ENCODE peak calls at places on chromosomes 1 and 21, in seven cellular contexts. One of them, this sample, is unnamed.

GRCh38 chr1:119539636-119540035 is 32.6 kb downstream of the HSD3B1 start:
- DNase-seq in WTC11: no peak
- DNase-seq in NB4: no peak
- DNase-seq in effector memory CD8-positive, alpha-beta T cell: no peak
- DNase-seq in GM04504: no peak
- DNase-seq in NCI-H1105: no peak
- DNase-seq in left cardiac atrium: no peak
- DNase-seq in this sample: no peak

GRCh38 chr1:147389532-147390184 is 147.2 kb downstream of the CHD1L start:
- DNase-seq in WTC11: no peak
- DNase-seq in NB4: peak
- DNase-seq in effector memory CD8-positive, alpha-beta T cell: no peak
- DNase-seq in GM04504: peak
- DNase-seq in NCI-H1105: peak
- DNase-seq in left cardiac atrium: no peak
- DNase-seq in this sample: peak

GRCh38 chr1:19639999-19640362 is 4.1 kb upstream of the NBL1 start:
- DNase-seq in WTC11: no peak
- DNase-seq in NB4: no peak
- DNase-seq in effector memory CD8-positive, alpha-beta T cell: no peak
- DNase-seq in GM04504: no peak
- DNase-seq in NCI-H1105: no peak
- DNase-seq in left cardiac atrium: no peak
- DNase-seq in this sample: no peak

GRCh38 chr1:8408151-8408839 is 90.4 kb downstream of the SLC45A1 start:
- DNase-seq in WTC11: no peak
- DNase-seq in NB4: no peak
- DNase-seq in effector memory CD8-positive, alpha-beta T cell: no peak
- DNase-seq in GM04504: no peak
- DNase-seq in NCI-H1105: no peak
- DNase-seq in left cardiac atrium: peak
- DNase-seq in this sample: peak

GRCh38 chr21:45889115-45889708 is 92.4 kb upstream of the COL6A1 start:
- DNase-seq in WTC11: no peak
- DNase-seq in NB4: no peak
- DNase-seq in effector memory CD8-positive, alpha-beta T cell: no peak
- DNase-seq in GM04504: no peak
- DNase-seq in NCI-H1105: no peak
- DNase-seq in left cardiac atrium: peak
- DNase-seq in this sample: no peak

GRCh38 chr1:171286032-171286705 is 27.8 kb upstream of the FMO4 start:
- DNase-seq in WTC11: no peak
- DNase-seq in NB4: peak
- DNase-seq in effector memory CD8-positive, alpha-beta T cell: no peak
- DNase-seq in GM04504: no peak
- DNase-seq in NCI-H1105: no peak
- DNase-seq in left cardiac atrium: no peak
- DNase-seq in this sample: peak

GRCh38 chr1:100304921-100305320 is 38.9 kb downstream of the RTCA start:
- DNase-seq in WTC11: no peak
- DNase-seq in NB4: no peak
- DNase-seq in effector memory CD8-positive, alpha-beta T cell: no peak
- DNase-seq in GM04504: no peak
- DNase-seq in NCI-H1105: no peak
- DNase-seq in left cardiac atrium: no peak
- DNase-seq in this sample: no peak

GRCh38 chr21:33259428-33259827 is 6.7 kb upstream of the IL10RB start:
- DNase-seq in WTC11: no peak
- DNase-seq in NB4: peak
- DNase-seq in effector memory CD8-positive, alpha-beta T cell: no peak
- DNase-seq in GM04504: no peak
- DNase-seq in NCI-H1105: no peak
- DNase-seq in left cardiac atrium: no peak
- DNase-seq in this sample: no peak

GRCh38 chr1:110565565-110565964 is 40.6 kb downstream of the KCNA2 start:
- DNase-seq in WTC11: no peak
- DNase-seq in NB4: no peak
- DNase-seq in effector memory CD8-positive, alpha-beta T cell: no peak
- DNase-seq in GM04504: no peak
- DNase-seq in NCI-H1105: no peak
- DNase-seq in left cardiac atrium: no peak
- DNase-seq in this sample: no peak

GRCh38 chr1:26570287-26570686 is 40.7 kb downstream of the RPS6KA1 start:
- DNase-seq in WTC11: no peak
- DNase-seq in NB4: no peak
- DNase-seq in effector memory CD8-positive, alpha-beta T cell: no peak
- DNase-seq in GM04504: no peak
- DNase-seq in NCI-H1105: no peak
- DNase-seq in left cardiac atrium: no peak
- DNase-seq in this sample: no peak

GRCh38 chr1:65921461-65921860 is 128.8 kb downstream of the PDE4B start:
- DNase-seq in WTC11: no peak
- DNase-seq in NB4: no peak
- DNase-seq in effector memory CD8-positive, alpha-beta T cell: no peak
- DNase-seq in GM04504: peak
- DNase-seq in NCI-H1105: no peak
- DNase-seq in left cardiac atrium: no peak
- DNase-seq in this sample: no peak

GRCh38 chr21:33308586-33309490 is 15.9 kb upstream of the IFNAR1 start:
- DNase-seq in WTC11: no peak
- DNase-seq in NB4: peak
- DNase-seq in effector memory CD8-positive, alpha-beta T cell: no peak
- DNase-seq in GM04504: peak
- DNase-seq in NCI-H1105: peak
- DNase-seq in left cardiac atrium: no peak
- DNase-seq in this sample: no peak

GRCh38 chr1:119631433-119632102 is 16.5 kb downstream of the ZNF697 start:
- DNase-seq in WTC11: peak
- DNase-seq in NB4: no peak
- DNase-seq in effector memory CD8-positive, alpha-beta T cell: no peak
- DNase-seq in GM04504: no peak
- DNase-seq in NCI-H1105: peak
- DNase-seq in left cardiac atrium: peak
- DNase-seq in this sample: peak

GRCh38 chr21:34029724-34030528 is 43.5 kb upstream of the MRPS6 start:
- DNase-seq in WTC11: peak
- DNase-seq in NB4: peak
- DNase-seq in effector memory CD8-positive, alpha-beta T cell: peak
- DNase-seq in GM04504: peak
- DNase-seq in NCI-H1105: no peak
- DNase-seq in left cardiac atrium: peak
- DNase-seq in this sample: peak

GRCh38 chr1:37149296-37149695 is 115.0 kb upstream of the GRIK3 start:
- DNase-seq in WTC11: no peak
- DNase-seq in NB4: no peak
- DNase-seq in effector memory CD8-positive, alpha-beta T cell: no peak
- DNase-seq in GM04504: no peak
- DNase-seq in NCI-H1105: no peak
- DNase-seq in left cardiac atrium: no peak
- DNase-seq in this sample: no peak

GRCh38 chr1:3469849-3470649 is 15.6 kb downstream of the ARHGEF16 start:
- DNase-seq in WTC11: peak
- DNase-seq in NB4: no peak
- DNase-seq in effector memory CD8-positive, alpha-beta T cell: no peak
- DNase-seq in GM04504: no peak
- DNase-seq in NCI-H1105: no peak
- DNase-seq in left cardiac atrium: peak
- DNase-seq in this sample: no peak

GRCh38 chr21:19731251-19731650 is 1267.0 kb upstream of the NCAM2 start:
- DNase-seq in WTC11: no peak
- DNase-seq in NB4: no peak
- DNase-seq in effector memory CD8-positive, alpha-beta T cell: no peak
- DNase-seq in GM04504: no peak
- DNase-seq in NCI-H1105: no peak
- DNase-seq in left cardiac atrium: no peak
- DNase-seq in this sample: no peak

GRCh38 chr1:44603718-44604117 is 70.6 kb downstream of the TMEM53 start:
- DNase-seq in WTC11: no peak
- DNase-seq in NB4: no peak
- DNase-seq in effector memory CD8-positive, alpha-beta T cell: no peak
- DNase-seq in GM04504: no peak
- DNase-seq in NCI-H1105: peak
- DNase-seq in left cardiac atrium: no peak
- DNase-seq in this sample: no peak

This sample was measured in stromal cell of bone marrow.